ENCODE peak calls at places on chromosomes 2 and 18, in seven cellular contexts. One of them, this sample, is unnamed.

GRCh38 chr18:8943900-8944870 is 158.3 kb upstream of the NDUFV2 start:
- DNase-seq in tibial artery: no peak
- DNase-seq in thyroid gland: no peak
- DNase-seq in psoas muscle: no peak
- DNase-seq in neural progenitor cell: no peak
- DNase-seq in IMR-90: peak; percentile 94
- DNase-seq in A673: no peak
- DNase-seq in this sample: no peak

GRCh38 chr18:79524181-79525078 is 128.7 kb downstream of the NFATC1 start:
- DNase-seq in psoas muscle: no peak
- DNase-seq in A673: no peak
- DNase-seq in neural progenitor cell: no peak
- DNase-seq in IMR-90: no peak
- DNase-seq in tibial artery: peak; percentile 16
- DNase-seq in thyroid gland: no peak
- DNase-seq in this sample: peak; percentile 53

GRCh38 chr18:34976084-34976483 is 65.1 kb upstream of the MAPRE2 start:
- DNase-seq in tibial artery: peak; percentile 28
- DNase-seq in A673: no peak
- DNase-seq in thyroid gland: peak; percentile 29
- DNase-seq in psoas muscle: no peak
- DNase-seq in IMR-90: no peak
- DNase-seq in neural progenitor cell: peak; percentile 14
- DNase-seq in this sample: no peak

GRCh38 chr2:171747371-171747770 is 60.1 kb downstream of the DYNC1I2 start:
- DNase-seq in A673: no peak
- DNase-seq in thyroid gland: no peak
- DNase-seq in IMR-90: no peak
- DNase-seq in neural progenitor cell: no peak
- DNase-seq in tibial artery: no peak
- DNase-seq in psoas muscle: no peak
- DNase-seq in this sample: no peak

GRCh38 chr2:143949121-143949848 is 570.6 kb downstream of the ZEB2 start:
- DNase-seq in neural progenitor cell: no peak
- DNase-seq in psoas muscle: no peak
- DNase-seq in thyroid gland: no peak
- DNase-seq in A673: no peak
- DNase-seq in tibial artery: no peak
- DNase-seq in IMR-90: peak; percentile 44
- DNase-seq in this sample: no peak

GRCh38 chr2:135819211-135819610 is 17.8 kb downstream of the LCT start:
- DNase-seq in IMR-90: peak; percentile 50
- DNase-seq in neural progenitor cell: peak; percentile 32
- DNase-seq in psoas muscle: no peak
- DNase-seq in tibial artery: no peak
- DNase-seq in thyroid gland: no peak
- DNase-seq in A673: peak; percentile 31
- DNase-seq in this sample: no peak

GRCh38 chr2:195658541-195658890 is 1.5 kb downstream of the SLC39A10 start:
- DNase-seq in psoas muscle: no peak
- DNase-seq in IMR-90: peak; percentile 90
- DNase-seq in A673: peak; percentile 59
- DNase-seq in tibial artery: no peak
- DNase-seq in neural progenitor cell: no peak
- DNase-seq in thyroid gland: no peak
- DNase-seq in this sample: no peak

GRCh38 chr2:159894145-159894838 is 96.3 kb upstream of the CD302 start:
- DNase-seq in thyroid gland: no peak
- DNase-seq in psoas muscle: no peak
- DNase-seq in IMR-90: no peak
- DNase-seq in tibial artery: no peak
- DNase-seq in neural progenitor cell: no peak
- DNase-seq in A673: no peak
- DNase-seq in this sample: no peak

GRCh38 chr2:142734231-142734630 is 143.2 kb upstream of the KYNU start:
- DNase-seq in A673: no peak
- DNase-seq in neural progenitor cell: no peak
- DNase-seq in tibial artery: no peak
- DNase-seq in psoas muscle: no peak
- DNase-seq in thyroid gland: no peak
- DNase-seq in IMR-90: no peak
- DNase-seq in this sample: no peak

GRCh38 chr2:146540271-146540932 is 1304.4 kb upstream of the ACVR2A start:
- DNase-seq in thyroid gland: no peak
- DNase-seq in A673: peak; percentile 22
- DNase-seq in IMR-90: no peak
- DNase-seq in neural progenitor cell: peak; percentile 67
- DNase-seq in tibial artery: no peak
- DNase-seq in psoas muscle: no peak
- DNase-seq in this sample: no peak

GRCh38 chr2:98128556-98129109 is 41.7 kb downstream of the VWA3B start:
- DNase-seq in neural progenitor cell: no peak
- DNase-seq in tibial artery: no peak
- DNase-seq in IMR-90: no peak
- DNase-seq in psoas muscle: no peak
- DNase-seq in A673: no peak
- DNase-seq in thyroid gland: no peak
- DNase-seq in this sample: no peak

GRCh38 chr2:208415897-208416296 is 9.3 kb downstream of the PTH2R start:
- DNase-seq in thyroid gland: no peak
- DNase-seq in IMR-90: no peak
- DNase-seq in A673: no peak
- DNase-seq in tibial artery: no peak
- DNase-seq in psoas muscle: no peak
- DNase-seq in neural progenitor cell: no peak
- DNase-seq in this sample: no peak

GRCh38 chr2:27042985-27043634 is 8.4 kb upstream of the AGBL5 start:
- DNase-seq in thyroid gland: no peak
- DNase-seq in A673: no peak
- DNase-seq in tibial artery: no peak
- DNase-seq in IMR-90: peak; percentile 78
- DNase-seq in neural progenitor cell: no peak
- DNase-seq in psoas muscle: no peak
- DNase-seq in this sample: no peak

GRCh38 chr18:8951491-8951890 is 151.0 kb upstream of the NDUFV2 start:
- DNase-seq in tibial artery: no peak
- DNase-seq in thyroid gland: no peak
- DNase-seq in A673: no peak
- DNase-seq in IMR-90: no peak
- DNase-seq in neural progenitor cell: no peak
- DNase-seq in psoas muscle: no peak
- DNase-seq in this sample: no peak

GRCh38 chr2:198440833-198441232 is 636.4 kb downstream of the PLCL1 start:
- DNase-seq in tibial artery: no peak
- DNase-seq in thyroid gland: no peak
- DNase-seq in neural progenitor cell: no peak
- DNase-seq in A673: no peak
- DNase-seq in IMR-90: no peak
- DNase-seq in psoas muscle: no peak
- DNase-seq in this sample: no peak

GRCh38 chr18:26536664-26537063 is 11.7 kb downstream of the KCTD1 start:
- DNase-seq in thyroid gland: no peak
- DNase-seq in A673: no peak
- DNase-seq in psoas muscle: no peak
- DNase-seq in IMR-90: no peak
- DNase-seq in tibial artery: no peak
- DNase-seq in neural progenitor cell: no peak
- DNase-seq in this sample: no peak

GRCh38 chr2:164934790-164935466 is 20.4 kb downstream of the SLC38A11 start:
- DNase-seq in IMR-90: no peak
- DNase-seq in tibial artery: no peak
- DNase-seq in A673: no peak
- DNase-seq in psoas muscle: no peak
- DNase-seq in neural progenitor cell: no peak
- DNase-seq in thyroid gland: no peak
- DNase-seq in this sample: no peak

GRCh38 chr2:168948621-168949212 is 47.6 kb downstream of the G6PC2 start:
- DNase-seq in IMR-90: peak; percentile 6
- DNase-seq in tibial artery: no peak
- DNase-seq in A673: peak; percentile 40
- DNase-seq in thyroid gland: no peak
- DNase-seq in neural progenitor cell: peak; percentile 37
- DNase-seq in psoas muscle: no peak
- DNase-seq in this sample: no peak

GRCh38 chr2:8086796-8087479 is 594.9 kb upstream of the ID2 start:
- DNase-seq in tibial artery: no peak
- DNase-seq in neural progenitor cell: no peak
- DNase-seq in A673: no peak
- DNase-seq in IMR-90: peak; percentile 99
- DNase-seq in thyroid gland: no peak
- DNase-seq in psoas muscle: no peak
- DNase-seq in this sample: no peak

GRCh38 chr2:82968381-82968780 is 1490.7 kb downstream of the SUCLG1 start:
- DNase-seq in neural progenitor cell: no peak
- DNase-seq in psoas muscle: no peak
- DNase-seq in IMR-90: no peak
- DNase-seq in A673: no peak
- DNase-seq in tibial artery: no peak
- DNase-seq in thyroid gland: no peak
- DNase-seq in this sample: no peak

DNA sequence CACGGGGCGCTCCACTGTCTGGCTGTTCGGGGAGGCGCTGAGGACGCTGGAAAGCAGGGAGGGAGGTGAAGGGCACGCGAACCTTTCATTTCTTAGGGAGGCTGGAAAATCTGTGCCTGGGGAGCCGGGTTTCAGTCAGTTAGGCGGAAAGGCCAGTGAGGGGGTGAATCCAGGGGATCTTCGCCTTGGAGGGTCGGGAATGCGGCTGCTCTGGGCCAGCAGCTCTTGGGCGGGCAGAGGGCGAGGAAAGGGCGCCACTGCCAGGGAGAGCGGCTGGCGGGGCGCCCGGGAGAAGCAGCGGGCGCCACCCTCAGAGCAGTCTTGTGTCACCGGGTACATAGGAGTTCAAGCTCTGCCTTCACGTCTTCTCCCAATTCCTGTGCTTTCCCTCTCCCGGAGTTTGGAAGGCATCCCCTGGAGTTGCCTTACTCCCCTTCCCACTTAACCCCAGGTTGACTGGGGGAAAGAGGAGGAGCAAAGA is 1.4 kb downstream of the CCDC85A start:
- DNase-seq in thyroid gland: peak; percentile 75
- DNase-seq in tibial artery: peak; percentile 31
- DNase-seq in psoas muscle: peak; percentile 35
- DNase-seq in A673: peak; percentile 8
- DNase-seq in IMR-90: no peak
- DNase-seq in neural progenitor cell: peak; percentile 39
- DNase-seq in this sample: no peak
- TF ChIP-seq CTCF in thyroid gland: no peak
- TF ChIP-seq CTCF in tibial artery: no peak
- TF ChIP-seq CTCF in psoas muscle: no peak
- TF ChIP-seq CTCF in A673: no peak
- TF ChIP-seq CTCF in IMR-90: no peak
- TF ChIP-seq CTCF in neural progenitor cell: no peak
- TF ChIP-seq CTCF in this sample: no peak

GRCh38 chr2:176766005-176766404 is 446.6 kb upstream of the HNRNPA3 start:
- DNase-seq in thyroid gland: no peak
- DNase-seq in psoas muscle: no peak
- DNase-seq in A673: no peak
- DNase-seq in neural progenitor cell: no peak
- DNase-seq in tibial artery: no peak
- DNase-seq in IMR-90: no peak
- DNase-seq in this sample: no peak
- H3K4me1 ChIP-seq in thyroid gland: no peaks in the 10 kb centered on the region
- H3K4me1 ChIP-seq in psoas muscle: peaks cover 9% of the 10 kb centered on the region
- H3K4me1 ChIP-seq in A673: peaks cover 39% of the 10 kb centered on the region
- H3K4me1 ChIP-seq in neural progenitor cell: peaks cover 30% of the 10 kb centered on the region
- H3K4me1 ChIP-seq in tibial artery: no peaks in the 10 kb centered on the region
- H3K4me1 ChIP-seq in IMR-90: no peaks in the 10 kb centered on the region
- H3K4me1 ChIP-seq in this sample: no peaks in the 10 kb centered on the region

DNA sequence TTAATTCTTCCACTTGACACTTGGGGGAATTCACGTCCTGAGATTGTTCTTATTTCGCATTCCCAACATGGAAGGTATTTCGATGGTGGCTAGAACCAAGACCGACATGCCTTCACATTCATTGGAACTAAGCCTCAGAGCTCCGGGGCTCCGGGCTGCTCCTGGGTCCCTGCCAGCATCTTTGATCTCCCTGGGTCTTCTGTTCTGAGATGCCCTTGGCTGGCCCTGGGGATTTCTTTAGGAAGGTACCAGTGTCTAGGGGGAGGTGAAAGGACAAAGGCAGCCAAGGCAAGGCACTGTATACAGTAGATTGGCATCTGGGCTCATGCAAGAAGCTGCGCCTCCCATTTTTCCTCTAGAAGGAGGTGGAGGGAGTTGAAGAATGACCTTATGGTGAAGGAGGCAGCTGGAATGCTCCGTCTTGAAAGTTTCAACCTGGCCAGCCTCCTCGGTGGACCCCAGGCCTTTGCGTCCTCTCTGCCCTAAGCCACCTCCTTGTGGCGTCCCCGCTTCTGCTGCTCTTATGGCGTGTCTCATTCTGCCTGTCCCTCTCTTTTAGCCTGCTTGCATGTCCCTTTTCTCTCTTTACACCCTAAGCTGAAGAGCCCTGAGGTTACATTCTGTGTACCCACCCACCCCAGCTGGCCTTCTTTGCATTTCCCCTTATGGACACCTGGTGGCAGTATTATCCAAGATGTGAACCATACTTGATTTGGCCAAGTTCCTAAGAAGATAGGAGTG is 77.1 kb downstream of the DYSF start:
- DNase-seq in neural progenitor cell: peak; percentile 74
- DNase-seq in thyroid gland: no peak
- DNase-seq in psoas muscle: no peak
- DNase-seq in A673: peak; percentile 75
- DNase-seq in tibial artery: no peak
- DNase-seq in IMR-90: peak; percentile 28
- DNase-seq in this sample: no peak
- TF ChIP-seq CTCF in neural progenitor cell: peak; percentile 90
- TF ChIP-seq CTCF in thyroid gland: peak; percentile 25
- TF ChIP-seq CTCF in psoas muscle: peak; percentile 52
- TF ChIP-seq CTCF in A673: peak; percentile 76
- TF ChIP-seq CTCF in tibial artery: peak; percentile 43
- TF ChIP-seq CTCF in IMR-90: peak; percentile 59
- TF ChIP-seq CTCF in this sample: peak; percentile 58

DNA sequence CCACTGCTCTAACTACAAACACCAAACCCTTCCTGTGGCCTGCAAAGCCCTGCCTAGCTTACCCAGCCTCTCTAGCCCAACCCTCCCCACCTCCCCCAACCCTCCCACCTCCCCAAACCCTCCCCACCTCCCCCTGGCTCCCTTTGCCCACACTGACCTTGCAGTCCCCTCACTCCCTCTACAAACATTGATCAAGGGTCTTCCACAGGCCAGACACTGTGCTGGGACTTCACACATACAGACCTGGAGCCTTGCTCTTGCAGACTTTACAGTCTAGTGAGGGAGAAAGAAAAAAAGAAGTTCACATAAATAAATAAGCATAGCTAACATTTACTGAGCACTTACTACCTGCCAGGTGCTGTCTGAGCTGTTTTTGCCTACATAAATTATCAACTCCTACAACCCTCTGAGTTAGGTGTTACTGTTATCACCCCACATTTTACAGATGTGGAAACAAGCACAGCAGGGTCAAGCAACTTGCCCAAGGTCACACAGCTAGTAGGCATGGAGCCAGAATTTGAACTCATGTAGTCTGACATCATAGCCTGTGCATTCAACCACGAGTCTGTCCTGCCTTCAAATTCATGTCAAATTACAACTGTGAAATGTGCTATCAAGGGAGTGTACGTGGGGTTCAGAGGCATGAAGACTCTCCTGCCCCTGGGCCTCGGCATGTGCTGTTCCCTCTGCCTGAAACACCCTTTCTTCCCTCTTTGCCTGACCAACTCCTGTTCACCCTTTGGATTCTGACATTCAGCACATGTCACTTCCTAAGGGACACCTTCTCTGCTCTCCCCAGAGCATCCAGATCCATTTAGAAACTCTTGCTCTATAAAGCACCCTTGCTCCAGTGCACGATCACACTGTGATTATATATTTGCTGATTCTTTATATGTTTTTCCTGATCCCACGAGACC is 209.9 kb downstream of the TNS1 start:
- DNase-seq in psoas muscle: no peak
- DNase-seq in neural progenitor cell: no peak
- DNase-seq in tibial artery: no peak
- DNase-seq in A673: no peak
- DNase-seq in IMR-90: peak; percentile 38
- DNase-seq in thyroid gland: no peak
- DNase-seq in this sample: no peak
- H3K4me1 ChIP-seq in psoas muscle: peaks cover 45% of the 10 kb centered on the region
- H3K4me1 ChIP-seq in neural progenitor cell: no peaks in the 10 kb centered on the region
- H3K4me1 ChIP-seq in tibial artery: peaks cover 22% of the 10 kb centered on the region
- H3K4me1 ChIP-seq in A673: no peaks in the 10 kb centered on the region
- H3K4me1 ChIP-seq in IMR-90: peaks cover 14% of the 10 kb centered on the region
- H3K4me1 ChIP-seq in thyroid gland: peaks cover 2% of the 10 kb centered on the region
- H3K4me1 ChIP-seq in this sample: no peaks in the 10 kb centered on the region

This sample was measured in right atrium auricular region.